ENCODE peak calls at places on chromosome 11, in eight cellular contexts. C is sigmoid colon, D is neural progenitor cell, Y is IMR-90, E is mucosa of descending colon, B is AG04450, I is bronchial epithelial cell, H is psoas muscle. Z is an unnamed sample.
A peak's percentile ranks its signal among the peaks of the same experiment; 100 is the strongest.

GRCh38 chr11:24386551-24387404 is 110.1 kb upstream of the LUZP2 start:
- DNase-seq in C (no peak), D (peak; percentile 58), Y (peak; percentile 68), E (no peak), B (peak; percentile 24), I (peak; percentile 41), H (no peak), Z (peak; percentile 53)

GRCh38 chr11:22082178-22082577 is 110.7 kb upstream of the ANO5 start:
- DNase-seq in C (no peak), D (no peak), Y (no peak), E (no peak), B (no peak), I (no peak), H (no peak), Z (no peak)

GRCh38 chr11:72233056-72233772 is 8.6 kb downstream of the INPPL1 start:
- DNase-seq in C (peak; percentile 54), D (no peak), Y (no peak), E (no peak), B (no peak), I (no peak), H (no peak), Z (no peak)

GRCh38 chr11:117226388-117227385 is 5.2 kb downstream of the PCSK7 start:
- DNase-seq in C (peak; percentile 81), D (peak; percentile 84), Y (peak; percentile 78), E (no peak), B (no peak), I (peak; percentile 61), H (no peak), Z (peak; percentile 90)

GRCh38 chr11:26996056-26996455 is 2.1 kb downstream of the FIBIN start:
- DNase-seq in C (no peak), D (no peak), Y (no peak), E (no peak), B (no peak), I (no peak), H (no peak), Z (no peak)

GRCh38 chr11:15800121-15800800 is 556.1 kb downstream of the SOX6 start:
- DNase-seq in C (no peak), D (no peak), Y (peak; percentile 86), E (peak; percentile 53), B (no peak), I (peak; percentile 86), H (peak; percentile 54), Z (peak; percentile 35)

GRCh38 chr11:3665336-3666022 is 5.7 kb downstream of the CHRNA10 start:
- DNase-seq in C (no peak), D (no peak), Y (no peak), E (no peak), B (no peak), I (no peak), H (no peak), Z (no peak)

GRCh38 chr11:1586699-1587098 is 1.6 kb upstream of the KRTAP5-1 start:
- DNase-seq in C (peak; percentile 44), D (no peak), Y (no peak), E (no peak), B (no peak), I (no peak), H (no peak), Z (no peak)

GRCh38 chr11:96263361-96263763 is 79.6 kb downstream of the MAML2 start:
- DNase-seq in C (no peak), D (no peak), Y (peak; percentile 89), E (no peak), B (no peak), I (peak; percentile 96), H (no peak), Z (no peak)

GRCh38 chr11:70712471-70712870 is 314.1 kb downstream of the CTTN start:
- DNase-seq in C (no peak), D (peak; percentile 40), Y (no peak), E (peak; percentile 62), B (no peak), I (no peak), H (no peak), Z (peak; percentile 49)

GRCh38 chr11:119346605-119347004 is at the start of gene MFRP:
- DNase-seq in C (no peak), D (no peak), Y (no peak), E (no peak), B (no peak), I (no peak), H (no peak), Z (no peak)

GRCh38 chr11:126113012-126113411 is 50.3 kb upstream of the CDON start:
- DNase-seq in C (peak; percentile 65), D (no peak), Y (no peak), E (no peak), B (no peak), I (no peak), H (no peak), Z (no peak)

GRCh38 chr11:78564037-78564888 is 10.4 kb downstream of the NARS2 start:
- DNase-seq in C (no peak), D (peak; percentile 72), Y (peak; percentile 76), E (no peak), B (peak; percentile 49), I (peak; percentile 60), H (no peak), Z (peak; percentile 86)

GRCh38 chr11:63505857-63506528 is at the start of gene LGALS12:
- DNase-seq in C (no peak), D (no peak), Y (no peak), E (no peak), B (no peak), I (no peak), H (no peak), Z (no peak)

GRCh38 chr11:57792060-57792541 is 30.5 kb downstream of the CTNND1 start:
- DNase-seq in C (peak; percentile 80), D (no peak), Y (peak; percentile 53), E (peak; percentile 91), B (no peak), I (peak; percentile 44), H (peak; percentile 82), Z (no peak)

GRCh38 chr11:105610796-105611361 is 1.0 kb downstream of the GRIA4 start:
- DNase-seq in C (no peak), D (peak; percentile 13), Y (no peak), E (no peak), B (no peak), I (no peak), H (no peak), Z (no peak)

GRCh38 chr11:105611837-105612480 is 2.1 kb downstream of the GRIA4 start:
- DNase-seq in C (no peak), D (peak; percentile 46), Y (no peak), E (no peak), B (no peak), I (no peak), H (no peak), Z (no peak)

GRCh38 chr11:105611414-105611813 is 1.5 kb downstream of the GRIA4 start:
- DNase-seq in C (no peak), D (no peak), Y (no peak), E (no peak), B (no peak), I (no peak), H (no peak), Z (no peak)

GRCh38 chr11:105609341-105609781 is 512 bp upstream of the GRIA4 start:
- DNase-seq in C (no peak), D (peak; percentile 63), Y (peak; percentile 17), E (no peak), B (no peak), I (peak; percentile 23), H (no peak), Z (peak; percentile 34)

DNA sequence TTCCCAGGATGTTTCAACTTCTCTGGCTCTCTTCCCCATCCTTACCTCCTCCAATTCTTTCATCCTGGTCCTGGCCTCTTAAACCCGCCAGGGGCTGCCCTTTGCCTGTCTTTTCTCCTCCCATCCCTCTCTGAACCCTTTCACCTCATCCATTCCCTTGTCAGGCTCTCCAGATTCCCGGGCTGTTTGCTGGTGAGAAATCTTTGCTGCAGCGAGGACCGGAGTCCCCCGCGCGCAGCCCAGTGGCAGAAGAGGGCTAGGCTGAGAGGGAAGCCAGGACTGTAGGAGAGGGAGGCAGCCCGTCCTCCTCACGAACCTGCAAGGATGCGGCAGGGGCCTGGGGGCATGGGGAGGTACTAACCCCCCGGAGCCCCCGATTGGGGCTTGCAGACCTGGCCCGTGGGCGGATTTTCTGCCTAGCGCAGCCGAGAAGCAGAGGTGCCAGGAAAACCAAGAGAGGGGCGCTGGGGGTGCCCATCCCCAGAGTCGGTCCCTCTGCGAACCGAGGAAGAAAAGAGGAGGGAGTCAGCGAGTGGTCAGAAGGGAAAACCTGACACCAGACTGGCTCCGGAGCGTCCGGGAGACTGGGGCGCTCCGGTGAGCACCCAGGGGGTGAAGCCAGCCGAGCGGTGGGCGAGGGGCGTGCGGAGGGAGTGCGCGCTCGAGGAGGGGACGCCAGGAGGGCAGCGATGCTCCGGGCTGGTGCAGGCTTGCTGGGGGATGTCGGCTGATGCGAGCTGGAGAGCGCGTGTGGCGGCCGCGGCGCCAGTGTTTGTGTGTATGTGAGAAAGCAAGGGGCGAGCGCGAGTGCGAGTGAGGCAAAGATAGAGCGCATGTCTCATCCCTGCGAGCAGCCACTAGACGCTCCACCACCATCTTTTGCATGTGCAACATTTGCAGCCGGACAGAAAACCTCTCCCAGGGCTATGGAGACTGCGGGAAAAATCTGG is at the start of gene GRIA4:
- DNase-seq in C (peak; percentile 75), D (peak; percentile 76), Y (peak; percentile 74), E (peak; percentile 34), B (peak; percentile 16), I (no peak), H (peak; percentile 51), Z (peak; percentile 52)
- H3K4me3 ChIP-seq in C (peak within 1 kb of the TSS; percentile 41), D (peak within 1 kb of the TSS; percentile 58), Y (peak within 1 kb of the TSS; percentile 53), E (no peak within 1 kb of the TSS), B (peak within 1 kb of the TSS; percentile 69), I (no peak within 1 kb of the TSS), H (peak within 1 kb of the TSS; percentile 58), Z (peak within 1 kb of the TSS; percentile 16)

GRCh38 chr11:130431806-130432205 is 3.4 kb upstream of the ADAMTS8 start:
- DNase-seq in C (no peak), D (no peak), Y (peak; percentile 76), E (no peak), B (no peak), I (no peak), H (no peak), Z (no peak)
- TF ChIP-seq CTCF in C (no peak), D (no peak), Y (no peak), E (no peak), B (no peak), I (no peak), H (no peak), Z (no peak)

DNA sequence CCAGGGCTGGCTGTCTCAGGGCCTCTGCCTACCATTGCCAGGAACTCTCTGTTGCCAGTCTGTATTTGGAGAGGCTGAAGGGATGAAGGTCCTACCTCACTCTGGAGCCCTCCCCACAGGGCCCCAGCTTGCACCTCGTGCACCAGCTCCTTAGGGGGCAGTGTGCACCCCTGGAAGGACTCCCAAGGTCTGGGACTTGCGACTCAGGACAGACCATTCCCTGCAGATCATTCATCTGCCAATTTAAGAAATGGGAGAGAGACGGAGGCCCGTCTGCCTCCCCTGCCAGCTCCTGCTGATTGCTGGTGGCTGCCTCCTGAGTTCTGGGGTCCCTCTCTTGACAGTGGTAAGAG is 27.5 kb upstream of the MALAT1 start:
- DNase-seq in C (peak; percentile 95), D (peak; percentile 69), Y (peak; percentile 79), E (peak; percentile 74), B (no peak), I (peak; percentile 52), H (peak; percentile 94), Z (peak; percentile 85)
- H3K4me3 ChIP-seq in C (peak overlapping the region; percentile 37), D (no peak overlapping the region), Y (peak overlapping the region; percentile 13), E (no peak overlapping the region), B (peak overlapping the region; percentile 31), I (peak overlapping the region; percentile 7), H (peak overlapping the region; percentile 61), Z (no peak overlapping the region)

GRCh38 chr11:19814421-19814820 is 101.8 kb downstream of the NAV2 start:
- DNase-seq in C (no peak), D (no peak), Y (no peak), E (no peak), B (no peak), I (no peak), H (no peak), Z (no peak)
- TF ChIP-seq CTCF in C (no peak), D (peak; percentile 45), Y (no peak), E (no peak), B (no peak), I (peak; percentile 12), H (no peak), Z (no peak)

GRCh38 chr11:46295312-46295995 is 18.0 kb downstream of the CREB3L1 start:
- DNase-seq in C (peak; percentile 91), D (peak; percentile 95), Y (peak; percentile 72), E (peak; percentile 77), B (no peak), I (peak; percentile 42), H (peak; percentile 89), Z (peak; percentile 97)
- H3K4me3 ChIP-seq in C (peak overlapping the region; percentile 63), D (peak overlapping the region; percentile 48), Y (peak overlapping the region; percentile 41), E (no peak overlapping the region), B (peak overlapping the region; percentile 61), I (peak overlapping the region; percentile 27), H (peak overlapping the region; percentile 75), Z (peak overlapping the region; percentile 50)

Z was measured in A673.